ENCODE peak calls at places on chromosomes 16 and 17, in five cellular contexts. One of them, this sample, is unnamed.
A peak's percentile ranks its signal among the peaks of the same experiment; 100 is the strongest.

GRCh38 chr17:66755101-66755943 is 79.6 kb upstream of the CACNG5 start:
- DNase-seq in stimulated activated naive CD8-positive, alpha-beta T cell treated with anti-CD3 and anti-CD28 coated beads, Interleukin-15, amount 100 ng/mL, for 72 hours: no peak
- DNase-seq in C1 segment of cervical spinal cord: no peak
- DNase-seq in NCI-H1105: peak; percentile 73
- DNase-seq in fibroblast of mammary gland: no peak
- DNase-seq in this sample: no peak

GRCh38 chr16:84585472-84585871 is 32.4 kb downstream of the COTL1 start:
- DNase-seq in C1 segment of cervical spinal cord: no peak
- DNase-seq in stimulated activated naive CD8-positive, alpha-beta T cell treated with anti-CD3 and anti-CD28 coated beads, Interleukin-15, amount 100 ng/mL, for 72 hours: no peak
- DNase-seq in NCI-H1105: no peak
- DNase-seq in fibroblast of mammary gland: no peak
- DNase-seq in this sample: no peak

GRCh38 chr16:87765473-87765775 is 362 bp downstream of the KLHDC4 start:
- DNase-seq in NCI-H1105: no peak
- DNase-seq in C1 segment of cervical spinal cord: no peak
- DNase-seq in fibroblast of mammary gland: no peak
- DNase-seq in stimulated activated naive CD8-positive, alpha-beta T cell treated with anti-CD3 and anti-CD28 coated beads, Interleukin-15, amount 100 ng/mL, for 72 hours: no peak
- DNase-seq in this sample: no peak

GRCh38 chr16:87658564-87659225 is 56.4 kb downstream of the JPH3 start:
- DNase-seq in C1 segment of cervical spinal cord: no peak
- DNase-seq in fibroblast of mammary gland: no peak
- DNase-seq in stimulated activated naive CD8-positive, alpha-beta T cell treated with anti-CD3 and anti-CD28 coated beads, Interleukin-15, amount 100 ng/mL, for 72 hours: no peak
- DNase-seq in NCI-H1105: no peak
- DNase-seq in this sample: no peak

GRCh38 chr16:48330133-48330846 is 54.9 kb downstream of the SIAH1 start:
- DNase-seq in fibroblast of mammary gland: peak; percentile 53
- DNase-seq in stimulated activated naive CD8-positive, alpha-beta T cell treated with anti-CD3 and anti-CD28 coated beads, Interleukin-15, amount 100 ng/mL, for 72 hours: no peak
- DNase-seq in NCI-H1105: no peak
- DNase-seq in C1 segment of cervical spinal cord: no peak
- DNase-seq in this sample: no peak

GRCh38 chr17:8160741-8161221 is 2.0 kb downstream of the VAMP2 start:
- DNase-seq in stimulated activated naive CD8-positive, alpha-beta T cell treated with anti-CD3 and anti-CD28 coated beads, Interleukin-15, amount 100 ng/mL, for 72 hours: no peak
- DNase-seq in C1 segment of cervical spinal cord: no peak
- DNase-seq in NCI-H1105: no peak
- DNase-seq in fibroblast of mammary gland: no peak
- DNase-seq in this sample: no peak

GRCh38 chr16:70721202-70721963 is 35.5 kb upstream of the MTSS2 start:
- DNase-seq in stimulated activated naive CD8-positive, alpha-beta T cell treated with anti-CD3 and anti-CD28 coated beads, Interleukin-15, amount 100 ng/mL, for 72 hours: no peak
- DNase-seq in C1 segment of cervical spinal cord: no peak
- DNase-seq in NCI-H1105: no peak
- DNase-seq in fibroblast of mammary gland: no peak
- DNase-seq in this sample: no peak

GRCh38 chr16:48383877-48384304 is 1.3 kb downstream of the SIAH1 start:
- DNase-seq in stimulated activated naive CD8-positive, alpha-beta T cell treated with anti-CD3 and anti-CD28 coated beads, Interleukin-15, amount 100 ng/mL, for 72 hours: peak; percentile 7
- DNase-seq in C1 segment of cervical spinal cord: no peak
- DNase-seq in NCI-H1105: no peak
- DNase-seq in fibroblast of mammary gland: no peak
- DNase-seq in this sample: peak; percentile 22

GRCh38 chr17:63039342-63039741 is 73.3 kb downstream of the TANC2 start:
- DNase-seq in fibroblast of mammary gland: peak; percentile 18
- DNase-seq in C1 segment of cervical spinal cord: no peak
- DNase-seq in stimulated activated naive CD8-positive, alpha-beta T cell treated with anti-CD3 and anti-CD28 coated beads, Interleukin-15, amount 100 ng/mL, for 72 hours: no peak
- DNase-seq in NCI-H1105: peak; percentile 5
- DNase-seq in this sample: no peak

This sample was measured in RPMI7951.